ENCODE peak calls at places on chromosomes 13 and 19, in eight cellular contexts. One of them, this sample, is unnamed.

GRCh38 chr19:50418186-50419021 is at the start of gene SPIB:
- DNase-seq in neural crest cell: no peak
- DNase-seq in pulmonary artery endothelial cell: no peak
- DNase-seq in colonic mucosa: no peak
- DNase-seq in endothelial cell: no peak
- DNase-seq in activated naive CD8-positive, alpha-beta T cell treated with anti-CD3 and anti-CD28 coated beads for 36 hours: peak
- DNase-seq in A172: no peak
- DNase-seq in hepatic stellate cell: no peak
- DNase-seq in this sample: no peak

GRCh38 chr13:29954082-29955043 is 103.9 kb upstream of the UBL3 start:
- DNase-seq in neural crest cell: no peak
- DNase-seq in pulmonary artery endothelial cell: no peak
- DNase-seq in colonic mucosa: no peak
- DNase-seq in endothelial cell: no peak
- DNase-seq in activated naive CD8-positive, alpha-beta T cell treated with anti-CD3 and anti-CD28 coated beads for 36 hours: peak
- DNase-seq in A172: no peak
- DNase-seq in hepatic stellate cell: no peak
- DNase-seq in this sample: no peak

GRCh38 chr13:70579941-70580340 is 471.7 kb upstream of the KLHL1 start:
- DNase-seq in neural crest cell: no peak
- DNase-seq in pulmonary artery endothelial cell: no peak
- DNase-seq in colonic mucosa: no peak
- DNase-seq in endothelial cell: no peak
- DNase-seq in activated naive CD8-positive, alpha-beta T cell treated with anti-CD3 and anti-CD28 coated beads for 36 hours: no peak
- DNase-seq in A172: no peak
- DNase-seq in hepatic stellate cell: no peak
- DNase-seq in this sample: no peak

GRCh38 chr19:44741841-44742352 is 6.6 kb upstream of the BCL3 start:
- DNase-seq in neural crest cell: no peak
- DNase-seq in pulmonary artery endothelial cell: peak
- DNase-seq in colonic mucosa: peak
- DNase-seq in endothelial cell: no peak
- DNase-seq in activated naive CD8-positive, alpha-beta T cell treated with anti-CD3 and anti-CD28 coated beads for 36 hours: no peak
- DNase-seq in A172: peak
- DNase-seq in hepatic stellate cell: peak
- DNase-seq in this sample: peak

GRCh38 chr13:44263920-44264610 is 109.6 kb upstream of the SERP2 start:
- DNase-seq in neural crest cell: no peak
- DNase-seq in pulmonary artery endothelial cell: no peak
- DNase-seq in colonic mucosa: no peak
- DNase-seq in endothelial cell: no peak
- DNase-seq in activated naive CD8-positive, alpha-beta T cell treated with anti-CD3 and anti-CD28 coated beads for 36 hours: no peak
- DNase-seq in A172: no peak
- DNase-seq in hepatic stellate cell: no peak
- DNase-seq in this sample: no peak

GRCh38 chr13:69306766-69307165 is 800.9 kb upstream of the ATXN8OS start:
- DNase-seq in neural crest cell: no peak
- DNase-seq in pulmonary artery endothelial cell: no peak
- DNase-seq in colonic mucosa: no peak
- DNase-seq in endothelial cell: no peak
- DNase-seq in activated naive CD8-positive, alpha-beta T cell treated with anti-CD3 and anti-CD28 coated beads for 36 hours: no peak
- DNase-seq in A172: no peak
- DNase-seq in hepatic stellate cell: no peak
- DNase-seq in this sample: peak

GRCh38 chr19:14006766-14007562 is 844 bp upstream of the RFX1 start:
- DNase-seq in neural crest cell: peak
- DNase-seq in pulmonary artery endothelial cell: no peak
- DNase-seq in colonic mucosa: no peak
- DNase-seq in endothelial cell: peak
- DNase-seq in activated naive CD8-positive, alpha-beta T cell treated with anti-CD3 and anti-CD28 coated beads for 36 hours: no peak
- DNase-seq in A172: no peak
- DNase-seq in hepatic stellate cell: peak
- DNase-seq in this sample: no peak

GRCh38 chr13:99063952-99064351 is 86.1 kb upstream of the DOCK9 start:
- DNase-seq in neural crest cell: no peak
- DNase-seq in pulmonary artery endothelial cell: no peak
- DNase-seq in colonic mucosa: no peak
- DNase-seq in endothelial cell: no peak
- DNase-seq in activated naive CD8-positive, alpha-beta T cell treated with anti-CD3 and anti-CD28 coated beads for 36 hours: no peak
- DNase-seq in A172: no peak
- DNase-seq in hepatic stellate cell: no peak
- DNase-seq in this sample: no peak

GRCh38 chr13:33789067-33789606 is 28.8 kb upstream of the RFC3 start:
- DNase-seq in neural crest cell: no peak
- DNase-seq in pulmonary artery endothelial cell: no peak
- DNase-seq in colonic mucosa: no peak
- DNase-seq in endothelial cell: no peak
- DNase-seq in activated naive CD8-positive, alpha-beta T cell treated with anti-CD3 and anti-CD28 coated beads for 36 hours: no peak
- DNase-seq in A172: no peak
- DNase-seq in hepatic stellate cell: no peak
- DNase-seq in this sample: no peak

GRCh38 chr13:33186851-33187250 is 98.7 kb downstream of the STARD13 start:
- DNase-seq in neural crest cell: no peak
- DNase-seq in pulmonary artery endothelial cell: no peak
- DNase-seq in colonic mucosa: no peak
- DNase-seq in endothelial cell: no peak
- DNase-seq in activated naive CD8-positive, alpha-beta T cell treated with anti-CD3 and anti-CD28 coated beads for 36 hours: no peak
- DNase-seq in A172: peak
- DNase-seq in hepatic stellate cell: peak
- DNase-seq in this sample: peak

GRCh38 chr13:50911051-50911690 is 1.6 kb downstream of the RNASEH2B start:
- DNase-seq in neural crest cell: no peak
- DNase-seq in pulmonary artery endothelial cell: no peak
- DNase-seq in colonic mucosa: no peak
- DNase-seq in endothelial cell: no peak
- DNase-seq in activated naive CD8-positive, alpha-beta T cell treated with anti-CD3 and anti-CD28 coated beads for 36 hours: no peak
- DNase-seq in A172: no peak
- DNase-seq in hepatic stellate cell: no peak
- DNase-seq in this sample: no peak

GRCh38 chr19:10095622-10095947 is 6.9 kb downstream of the ANGPTL6 start:
- DNase-seq in neural crest cell: no peak
- DNase-seq in pulmonary artery endothelial cell: no peak
- DNase-seq in colonic mucosa: no peak
- DNase-seq in endothelial cell: no peak
- DNase-seq in activated naive CD8-positive, alpha-beta T cell treated with anti-CD3 and anti-CD28 coated beads for 36 hours: no peak
- DNase-seq in A172: no peak
- DNase-seq in hepatic stellate cell: no peak
- DNase-seq in this sample: no peak

GRCh38 chr13:102856603-102857002 is 10.8 kb downstream of the ERCC5 start:
- DNase-seq in neural crest cell: no peak
- DNase-seq in pulmonary artery endothelial cell: no peak
- DNase-seq in colonic mucosa: peak
- DNase-seq in endothelial cell: no peak
- DNase-seq in activated naive CD8-positive, alpha-beta T cell treated with anti-CD3 and anti-CD28 coated beads for 36 hours: no peak
- DNase-seq in A172: peak
- DNase-seq in hepatic stellate cell: no peak
- DNase-seq in this sample: no peak

GRCh38 chr19:41883463-41883820 is 458 bp downstream of the ARHGEF1 start:
- DNase-seq in neural crest cell: no peak
- DNase-seq in pulmonary artery endothelial cell: no peak
- DNase-seq in colonic mucosa: no peak
- DNase-seq in endothelial cell: no peak
- DNase-seq in activated naive CD8-positive, alpha-beta T cell treated with anti-CD3 and anti-CD28 coated beads for 36 hours: no peak
- DNase-seq in A172: no peak
- DNase-seq in hepatic stellate cell: no peak
- DNase-seq in this sample: no peak

GRCh38 chr13:73200432-73200831 is 141.6 kb downstream of the KLF5 start:
- DNase-seq in neural crest cell: no peak
- DNase-seq in pulmonary artery endothelial cell: no peak
- DNase-seq in colonic mucosa: no peak
- DNase-seq in endothelial cell: no peak
- DNase-seq in activated naive CD8-positive, alpha-beta T cell treated with anti-CD3 and anti-CD28 coated beads for 36 hours: no peak
- DNase-seq in A172: no peak
- DNase-seq in hepatic stellate cell: no peak
- DNase-seq in this sample: no peak

GRCh38 chr19:47391510-47392223 is 27.7 kb downstream of the MEIS3 start:
- DNase-seq in neural crest cell: peak
- DNase-seq in pulmonary artery endothelial cell: no peak
- DNase-seq in colonic mucosa: peak
- DNase-seq in endothelial cell: peak
- DNase-seq in activated naive CD8-positive, alpha-beta T cell treated with anti-CD3 and anti-CD28 coated beads for 36 hours: peak
- DNase-seq in A172: peak
- DNase-seq in hepatic stellate cell: peak
- DNase-seq in this sample: peak

GRCh38 chr19:996051-996838 is 4.0 kb upstream of the GRIN3B start:
- DNase-seq in neural crest cell: no peak
- DNase-seq in pulmonary artery endothelial cell: no peak
- DNase-seq in colonic mucosa: peak
- DNase-seq in endothelial cell: no peak
- DNase-seq in activated naive CD8-positive, alpha-beta T cell treated with anti-CD3 and anti-CD28 coated beads for 36 hours: peak
- DNase-seq in A172: no peak
- DNase-seq in hepatic stellate cell: peak
- DNase-seq in this sample: no peak

GRCh38 chr19:45075215-45076028 is 856 bp downstream of the ZNF296 start:
- DNase-seq in neural crest cell: no peak
- DNase-seq in pulmonary artery endothelial cell: no peak
- DNase-seq in colonic mucosa: peak
- DNase-seq in endothelial cell: no peak
- DNase-seq in activated naive CD8-positive, alpha-beta T cell treated with anti-CD3 and anti-CD28 coated beads for 36 hours: peak
- DNase-seq in A172: no peak
- DNase-seq in hepatic stellate cell: peak
- DNase-seq in this sample: peak

GRCh38 chr13:53921473-53921872 is 892.9 kb downstream of the OLFM4 start:
- DNase-seq in neural crest cell: no peak
- DNase-seq in pulmonary artery endothelial cell: no peak
- DNase-seq in colonic mucosa: no peak
- DNase-seq in endothelial cell: no peak
- DNase-seq in activated naive CD8-positive, alpha-beta T cell treated with anti-CD3 and anti-CD28 coated beads for 36 hours: no peak
- DNase-seq in A172: no peak
- DNase-seq in hepatic stellate cell: no peak
- DNase-seq in this sample: no peak

GRCh38 chr13:95154441-95154886 is 146.8 kb downstream of the ABCC4 start:
- DNase-seq in neural crest cell: no peak
- DNase-seq in pulmonary artery endothelial cell: peak
- DNase-seq in colonic mucosa: no peak
- DNase-seq in endothelial cell: no peak
- DNase-seq in activated naive CD8-positive, alpha-beta T cell treated with anti-CD3 and anti-CD28 coated beads for 36 hours: no peak
- DNase-seq in A172: no peak
- DNase-seq in hepatic stellate cell: no peak
- DNase-seq in this sample: no peak

GRCh38 chr13:41284512-41285288 is 21.3 kb upstream of the MTRF1 start:
- DNase-seq in neural crest cell: no peak
- DNase-seq in pulmonary artery endothelial cell: peak
- DNase-seq in colonic mucosa: no peak
- DNase-seq in endothelial cell: no peak
- DNase-seq in activated naive CD8-positive, alpha-beta T cell treated with anti-CD3 and anti-CD28 coated beads for 36 hours: no peak
- DNase-seq in A172: peak
- DNase-seq in hepatic stellate cell: peak
- DNase-seq in this sample: no peak

GRCh38 chr13:89163081-89163480 is 1491.9 kb downstream of the SLITRK5 start:
- DNase-seq in neural crest cell: no peak
- DNase-seq in pulmonary artery endothelial cell: no peak
- DNase-seq in colonic mucosa: no peak
- DNase-seq in endothelial cell: no peak
- DNase-seq in activated naive CD8-positive, alpha-beta T cell treated with anti-CD3 and anti-CD28 coated beads for 36 hours: no peak
- DNase-seq in A172: no peak
- DNase-seq in hepatic stellate cell: no peak
- DNase-seq in this sample: no peak

GRCh38 chr19:42290523-42291436 is 11.2 kb upstream of the PRR19 start:
- DNase-seq in neural crest cell: peak
- DNase-seq in pulmonary artery endothelial cell: no peak
- DNase-seq in colonic mucosa: no peak
- DNase-seq in endothelial cell: peak
- DNase-seq in activated naive CD8-positive, alpha-beta T cell treated with anti-CD3 and anti-CD28 coated beads for 36 hours: peak
- DNase-seq in A172: peak
- DNase-seq in hepatic stellate cell: peak
- DNase-seq in this sample: peak

GRCh38 chr19:1864480-1865171 is 1.2 kb upstream of the KLF16 start:
- DNase-seq in neural crest cell: peak
- DNase-seq in pulmonary artery endothelial cell: no peak
- DNase-seq in colonic mucosa: peak
- DNase-seq in endothelial cell: peak
- DNase-seq in activated naive CD8-positive, alpha-beta T cell treated with anti-CD3 and anti-CD28 coated beads for 36 hours: peak
- DNase-seq in A172: peak
- DNase-seq in hepatic stellate cell: peak
- DNase-seq in this sample: peak

GRCh38 chr19:18401580-18402112 is 4.2 kb upstream of the LRRC25 start:
- DNase-seq in neural crest cell: no peak
- DNase-seq in pulmonary artery endothelial cell: no peak
- DNase-seq in colonic mucosa: peak
- DNase-seq in endothelial cell: peak
- DNase-seq in activated naive CD8-positive, alpha-beta T cell treated with anti-CD3 and anti-CD28 coated beads for 36 hours: no peak
- DNase-seq in A172: peak
- DNase-seq in hepatic stellate cell: peak
- DNase-seq in this sample: peak

GRCh38 chr19:2308114-2308556 is at the start of gene LINGO3:
- DNase-seq in neural crest cell: no peak
- DNase-seq in pulmonary artery endothelial cell: no peak
- DNase-seq in colonic mucosa: no peak
- DNase-seq in endothelial cell: no peak
- DNase-seq in activated naive CD8-positive, alpha-beta T cell treated with anti-CD3 and anti-CD28 coated beads for 36 hours: peak
- DNase-seq in A172: no peak
- DNase-seq in hepatic stellate cell: no peak
- DNase-seq in this sample: no peak

GRCh38 chr19:3386447-3387234 is 20.3 kb downstream of the NFIC start:
- DNase-seq in neural crest cell: no peak
- DNase-seq in pulmonary artery endothelial cell: no peak
- DNase-seq in colonic mucosa: no peak
- DNase-seq in endothelial cell: no peak
- DNase-seq in activated naive CD8-positive, alpha-beta T cell treated with anti-CD3 and anti-CD28 coated beads for 36 hours: no peak
- DNase-seq in A172: no peak
- DNase-seq in hepatic stellate cell: no peak
- DNase-seq in this sample: no peak

GRCh38 chr19:29810504-29810871 is 1.3 kb upstream of the CCNE1 start:
- DNase-seq in neural crest cell: no peak
- DNase-seq in pulmonary artery endothelial cell: no peak
- DNase-seq in colonic mucosa: peak
- DNase-seq in endothelial cell: no peak
- DNase-seq in activated naive CD8-positive, alpha-beta T cell treated with anti-CD3 and anti-CD28 coated beads for 36 hours: no peak
- DNase-seq in A172: peak
- DNase-seq in hepatic stellate cell: no peak
- DNase-seq in this sample: no peak

GRCh38 chr19:57280913-57281425 is 684 bp downstream of the ZNF460 start:
- DNase-seq in neural crest cell: no peak
- DNase-seq in pulmonary artery endothelial cell: no peak
- DNase-seq in colonic mucosa: no peak
- DNase-seq in endothelial cell: peak
- DNase-seq in activated naive CD8-positive, alpha-beta T cell treated with anti-CD3 and anti-CD28 coated beads for 36 hours: peak
- DNase-seq in A172: peak
- DNase-seq in hepatic stellate cell: no peak
- DNase-seq in this sample: no peak